ENCODE peak calls at places on chromosome 6, in four cellular contexts. F is WERI-Rb-1, G is endothelial cell of umbilical vein, C is GM23338. U is an unnamed sample. For H3K27me3, the result is how much of the 10 kb centered on the place peaks cover.

GRCh38 chr6:126181890-126182289 is 158.0 kb upstream of the CENPW start:
- DNase-seq in F (no peak), G (no peak), C (no peak), U (no peak)

GRCh38 chr6:152271681-152272464 is 365.3 kb downstream of the SYNE1 start:
- DNase-seq in F (no peak), G (no peak), C (no peak), U (no peak)

GRCh38 chr6:29696147-29697129 is 15.5 kb upstream of the ZFP57 start:
- DNase-seq in F (peak), G (no peak), C (peak), U (no peak)

GRCh38 chr6:140921366-140922226 is 1211.1 kb upstream of the GJE1 start:
- DNase-seq in F (peak), G (peak), C (peak), U (no peak)

GRCh38 chr6:89921691-89922090 is 27.4 kb downstream of the GJA10 start:
- DNase-seq in F (no peak), G (no peak), C (no peak), U (no peak)

GRCh38 chr6:41257369-41258195 is 28.9 kb downstream of the TREM1 start:
- DNase-seq in F (no peak), G (peak), C (no peak), U (no peak)

GRCh38 chr6:8131265-8131897 is 29.0 kb upstream of the EEF1E1 start:
- DNase-seq in F (peak), G (peak), C (peak), U (peak)

GRCh38 chr6:154482858-154483257 is 27.6 kb downstream of the CNKSR3 start:
- DNase-seq in F (no peak), G (peak), C (no peak), U (no peak)

GRCh38 chr6:83509416-83509815 is 2.9 kb upstream of the PRSS35 start:
- DNase-seq in F (no peak), G (no peak), C (no peak), U (no peak)

GRCh38 chr6:17226766-17227338 is 54.3 kb upstream of the RBM24 start:
- DNase-seq in F (no peak), G (no peak), C (no peak), U (no peak)

GRCh38 chr6:137926207-137926731 is 59.2 kb downstream of the TNFAIP3 start:
- DNase-seq in F (no peak), G (peak), C (peak), U (no peak)

GRCh38 chr6:25769983-25770382 is 15.4 kb downstream of the SLC17A4 start:
- DNase-seq in F (no peak), G (no peak), C (no peak), U (no peak)

GRCh38 chr6:157597461-157598312 is 216.7 kb downstream of the ZDHHC14 start:
- DNase-seq in F (peak), G (peak), C (peak), U (peak)

DNA sequence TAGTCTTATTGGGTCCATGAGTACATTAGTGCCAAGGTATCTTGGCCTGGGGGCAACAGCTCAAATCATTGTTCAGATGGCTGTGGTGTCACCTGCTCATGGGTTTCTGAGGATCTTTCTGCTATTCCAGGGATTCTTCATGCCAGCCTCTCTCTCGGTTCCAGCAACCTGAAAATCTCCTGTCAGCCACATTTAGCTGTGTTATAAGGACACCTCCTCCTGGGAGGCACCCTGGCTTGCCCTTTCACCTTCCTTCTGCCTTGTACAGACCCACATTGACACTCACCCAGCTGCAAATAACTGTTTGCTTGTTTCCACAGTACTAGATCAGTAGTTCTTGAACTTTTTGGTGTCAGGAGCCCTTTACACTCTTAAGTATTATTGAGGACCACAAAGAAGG is 159.9 kb downstream of the GRM4 start:
- DNase-seq in F (no peak), G (no peak), C (no peak), U (no peak)
- H3K27me3 ChIP-seq in F (under half), G (under half), C (under half), U (under half)

DNA sequence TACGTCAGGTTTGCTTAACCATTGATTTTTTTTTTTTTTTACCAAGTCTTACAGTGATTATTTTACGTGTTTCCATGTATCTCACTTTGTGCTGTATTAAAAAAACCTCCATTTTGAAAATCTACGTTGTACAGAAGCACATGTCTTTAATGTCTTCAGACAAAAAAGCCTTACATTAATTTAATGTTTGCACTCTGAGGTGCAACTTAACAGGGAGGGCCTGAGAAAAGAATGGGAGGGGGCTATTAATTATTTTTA is 8.4 kb downstream of the LOC128125822 start:
- DNase-seq in F (no peak), G (no peak), C (no peak), U (no peak)
- H3K27me3 ChIP-seq in F (under half), G (under half), C (under half), U (under half)

GRCh38 chr6:21665101-21665435 is 71.5 kb downstream of the SOX4 start:
- DNase-seq in F (no peak), G (peak), C (no peak), U (no peak)

GRCh38 chr6:21666788-21667681 is 73.5 kb downstream of the SOX4 start:
- DNase-seq in F (no peak), G (peak), C (peak), U (no peak)

GRCh38 chr6:21666200-21666671 is 72.7 kb downstream of the SOX4 start:
- DNase-seq in F (no peak), G (peak), C (peak), U (no peak)

GRCh38 chr6:21665436-21666199 is 72.1 kb downstream of the SOX4 start:
- DNase-seq in F (no peak), G (peak), C (peak), U (no peak)

GRCh38 chr6:21664263-21665081 is 70.9 kb downstream of the SOX4 start:
- DNase-seq in F (no peak), G (peak), C (peak), U (peak)
- H3K27me3 ChIP-seq in F (under half), G (under half), C (under half), U (under half)

GRCh38 chr6:102832021-102832420 is 1438.5 kb downstream of the GRIK2 start:
- DNase-seq in F (no peak), G (no peak), C (no peak), U (no peak)
- H3K27me3 ChIP-seq in F (under half), G (under half), C (under half), U (under half)

GRCh38 chr6:100467144-100468012 is 2.7 kb upstream of the SIM1 start:
- DNase-seq in F (no peak), G (no peak), C (peak), U (no peak)
- H3K27me3 ChIP-seq in F (under half), G (half or more), C (half or more), U (half or more)

GRCh38 chr6:37560737-37561103 is 61.0 kb upstream of the CCDC167 start:
- DNase-seq in F (no peak), G (no peak), C (no peak), U (no peak)
- H3K27me3 ChIP-seq in F (under half), G (under half), C (under half), U (under half)

GRCh38 chr6:16020259-16020658 is 108.6 kb upstream of the MYLIP start:
- DNase-seq in F (no peak), G (no peak), C (no peak), U (no peak)
- H3K27me3 ChIP-seq in F (under half), G (under half), C (under half), U (under half)

DNA sequence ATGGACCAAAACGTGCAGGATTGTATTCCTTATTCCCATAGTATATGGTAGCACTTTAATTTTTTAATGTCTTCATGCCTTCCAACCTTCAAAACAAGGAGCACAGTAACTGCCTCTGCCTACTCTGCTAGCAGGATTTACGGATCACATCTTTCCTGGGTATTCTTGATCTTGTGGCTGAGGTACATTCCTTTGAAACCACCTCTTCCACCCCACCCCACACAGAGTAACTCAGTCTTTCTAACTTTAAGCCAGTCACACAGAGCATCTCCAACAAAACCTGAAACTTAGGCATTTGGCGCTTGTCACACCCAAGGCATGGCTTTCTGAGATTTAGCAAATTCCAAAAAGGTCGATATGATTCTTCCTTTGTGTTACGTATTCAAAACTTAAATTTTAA is 2.3 kb upstream of the ID4 start:
- DNase-seq in F (no peak), G (no peak), C (no peak), U (no peak)
- H3K27me3 ChIP-seq in F (under half), G (under half), C (under half), U (half or more)